ENCODE peak calls at places on chromosomes 11 and 22, in four cellular contexts. R is WERI-Rb-1, P is endothelial cell of umbilical vein, H is kidney. S is an unnamed sample.

GRCh38 chr22:41532908-41533825 is 11.1 kb downstream of the POLR3H start:
- DNase-seq in R (peak), P (peak), H (peak), S (peak)

GRCh38 chr11:105071060-105071732 is 26.1 kb upstream of the CARD16 start:
- DNase-seq in R (no peak), P (no peak), H (no peak), S (no peak)

GRCh38 chr22:47656806-47657205 is 894.4 kb downstream of the TBC1D22A start:
- DNase-seq in R (no peak), P (no peak), H (no peak), S (no peak)

GRCh38 chr22:38870312-38870741 is 1.7 kb downstream of the CBX6 start:
- DNase-seq in R (peak), P (peak), H (peak), S (peak)

GRCh38 chr11:117465236-117465997 is 137.8 kb downstream of the CEP164 start:
- DNase-seq in R (no peak), P (no peak), H (no peak), S (no peak)

GRCh38 chr11:114166897-114167323 is 107.4 kb downstream of the ZBTB16 start:
- DNase-seq in R (no peak), P (peak), H (no peak), S (no peak)

GRCh38 chr22:46040471-46041465 is 63.8 kb upstream of the WNT7B start:
- DNase-seq in R (peak), P (no peak), H (peak), S (peak)

GRCh38 chr11:92941676-92942571 is 27.5 kb upstream of the MTNR1B start:
- DNase-seq in R (no peak), P (peak), H (no peak), S (no peak)

GRCh38 chr22:48477031-48477721 is 1350.5 kb downstream of the BRD1 start:
- DNase-seq in R (no peak), P (no peak), H (peak), S (peak)

GRCh38 chr22:28779833-28780232 is 7.3 kb downstream of the CCDC117 start:
- DNase-seq in R (no peak), P (no peak), H (no peak), S (no peak)

GRCh38 chr11:119484741-119485605 is 62.0 kb upstream of the THY1 start:
- DNase-seq in R (peak), P (no peak), H (no peak), S (no peak)

GRCh38 chr11:69295995-69296889 is 2.3 kb downstream of the MYEOV start:
- DNase-seq in R (no peak), P (no peak), H (peak), S (peak)

GRCh38 chr11:36187618-36188017 is 101.6 kb downstream of the COMMD9 start:
- DNase-seq in R (no peak), P (no peak), H (no peak), S (no peak)